ENCODE peak calls at places on chromosomes 11 and 22, in four cellular contexts. One of them, this sample, is unnamed. For H3K4me1, the result is how much of the 10 kb centered on the place peaks cover.

GRCh38 chr22:35140879-35141745 is 75.2 kb downstream of the ISX start:
- DNase-seq in ovary: no peak
- DNase-seq in thoracic aorta: no peak
- DNase-seq in GM23248: peak
- DNase-seq in this sample: no peak

GRCh38 chr11:69293819-69294505 is at the start of gene MYEOV:
- DNase-seq in thoracic aorta: no peak
- DNase-seq in ovary: no peak
- DNase-seq in GM23248: peak
- DNase-seq in this sample: peak

GRCh38 chr11:75163917-75164316 is 13.0 kb downstream of the SLCO2B1 start:
- DNase-seq in GM23248: no peak
- DNase-seq in thoracic aorta: no peak
- DNase-seq in ovary: no peak
- DNase-seq in this sample: no peak

GRCh38 chr22:50481440-50482106 is at the start of gene ADM2:
- DNase-seq in ovary: no peak
- DNase-seq in thoracic aorta: no peak
- DNase-seq in GM23248: peak
- DNase-seq in this sample: peak

GRCh38 chr22:37529652-37530345 is 10.6 kb upstream of the CARD10 start:
- DNase-seq in GM23248: no peak
- DNase-seq in ovary: no peak
- DNase-seq in thoracic aorta: no peak
- DNase-seq in this sample: no peak

GRCh38 chr22:37696657-37697539 is at the start of gene TRIOBP:
- DNase-seq in ovary: peak
- DNase-seq in thoracic aorta: peak
- DNase-seq in GM23248: peak
- DNase-seq in this sample: peak

GRCh38 chr11:279966-280761 is 2.0 kb downstream of the NLRP6 start:
- DNase-seq in thoracic aorta: no peak
- DNase-seq in GM23248: peak
- DNase-seq in ovary: no peak
- DNase-seq in this sample: peak

GRCh38 chr11:124277809-124278208 is 21.6 kb downstream of the OR8G5 start:
- DNase-seq in thoracic aorta: no peak
- DNase-seq in GM23248: no peak
- DNase-seq in ovary: no peak
- DNase-seq in this sample: no peak

GRCh38 chr11:35106595-35106994 is 32.4 kb upstream of the CD44 start:
- DNase-seq in ovary: no peak
- DNase-seq in thoracic aorta: no peak
- DNase-seq in GM23248: no peak
- DNase-seq in this sample: no peak

GRCh38 chr22:20111045-20111688 is 4.7 kb upstream of the RANBP1 start:
- DNase-seq in ovary: no peak
- DNase-seq in GM23248: peak
- DNase-seq in thoracic aorta: no peak
- DNase-seq in this sample: no peak

GRCh38 chr11:96241351-96241841 is 101.6 kb downstream of the MAML2 start:
- DNase-seq in GM23248: no peak
- DNase-seq in thoracic aorta: no peak
- DNase-seq in ovary: no peak
- DNase-seq in this sample: no peak

GRCh38 chr11:7278314-7278917 is 26.7 kb downstream of the SYT9 start:
- DNase-seq in thoracic aorta: no peak
- DNase-seq in GM23248: peak
- DNase-seq in ovary: no peak
- DNase-seq in this sample: peak

GRCh38 chr11:9264381-9265210 is 554 bp downstream of the DENND5A start:
- DNase-seq in thoracic aorta: peak
- DNase-seq in ovary: peak
- DNase-seq in GM23248: peak
- DNase-seq in this sample: peak

GRCh38 chr11:65588199-65589054 is 7.2 kb downstream of the KCNK7 start:
- DNase-seq in thoracic aorta: no peak
- DNase-seq in GM23248: peak
- DNase-seq in ovary: no peak
- DNase-seq in this sample: peak

GRCh38 chr11:69700278-69701140 is 3.3 kb downstream of the FGF19 start:
- DNase-seq in thoracic aorta: no peak
- DNase-seq in GM23248: peak
- DNase-seq in ovary: no peak
- DNase-seq in this sample: peak

GRCh38 chr11:37370817-37371216 is 772.8 kb upstream of the RAG2 start:
- DNase-seq in thoracic aorta: no peak
- DNase-seq in ovary: no peak
- DNase-seq in GM23248: no peak
- DNase-seq in this sample: no peak

GRCh38 chr22:27718186-27719032 is 83.1 kb downstream of the MN1 start:
- DNase-seq in thoracic aorta: peak
- DNase-seq in GM23248: peak
- DNase-seq in ovary: peak
- DNase-seq in this sample: peak

GRCh38 chr22:48630848-48631247 is 1196.8 kb downstream of the BRD1 start:
- DNase-seq in GM23248: no peak
- DNase-seq in thoracic aorta: no peak
- DNase-seq in ovary: no peak
- DNase-seq in this sample: no peak

GRCh38 chr22:33746501-33746928 is 173.8 kb downstream of the LARGE1 start:
- DNase-seq in thoracic aorta: no peak
- DNase-seq in ovary: no peak
- DNase-seq in GM23248: no peak
- DNase-seq in this sample: no peak

GRCh38 chr11:5380740-5381342 is 2.8 kb upstream of the OR51M1 start:
- DNase-seq in thoracic aorta: no peak
- DNase-seq in GM23248: peak
- DNase-seq in ovary: no peak
- DNase-seq in this sample: peak

GRCh38 chr22:44311855-44312170 is 938 bp downstream of the SHISAL1 start:
- DNase-seq in GM23248: peak
- DNase-seq in ovary: no peak
- DNase-seq in thoracic aorta: no peak
- DNase-seq in this sample: no peak

GRCh38 chr22:19940536-19941364 is 822 bp upstream of the COMT start:
- DNase-seq in thoracic aorta: no peak
- DNase-seq in ovary: no peak
- DNase-seq in GM23248: peak
- DNase-seq in this sample: no peak

GRCh38 chr11:133946541-133947297 is 10.0 kb downstream of the IGSF9B start:
- DNase-seq in ovary: no peak
- DNase-seq in GM23248: no peak
- DNase-seq in thoracic aorta: no peak
- DNase-seq in this sample: no peak

GRCh38 chr22:22111267-22111751 is 128.7 kb upstream of the TOP3B start:
- DNase-seq in ovary: no peak
- DNase-seq in thoracic aorta: no peak
- DNase-seq in GM23248: peak
- DNase-seq in this sample: no peak

GRCh38 chr11:35260342-35260985 is 121.5 kb downstream of the CD44 start:
- DNase-seq in thoracic aorta: no peak
- DNase-seq in ovary: no peak
- DNase-seq in GM23248: peak
- DNase-seq in this sample: no peak

GRCh38 chr11:23869673-23870072 is 627.2 kb upstream of the LUZP2 start:
- DNase-seq in thoracic aorta: no peak
- DNase-seq in ovary: no peak
- DNase-seq in GM23248: no peak
- DNase-seq in this sample: no peak

GRCh38 chr11:23865341-23865975 is 631.4 kb upstream of the LUZP2 start:
- DNase-seq in ovary: no peak
- DNase-seq in thoracic aorta: no peak
- DNase-seq in GM23248: peak
- DNase-seq in this sample: no peak

DNA sequence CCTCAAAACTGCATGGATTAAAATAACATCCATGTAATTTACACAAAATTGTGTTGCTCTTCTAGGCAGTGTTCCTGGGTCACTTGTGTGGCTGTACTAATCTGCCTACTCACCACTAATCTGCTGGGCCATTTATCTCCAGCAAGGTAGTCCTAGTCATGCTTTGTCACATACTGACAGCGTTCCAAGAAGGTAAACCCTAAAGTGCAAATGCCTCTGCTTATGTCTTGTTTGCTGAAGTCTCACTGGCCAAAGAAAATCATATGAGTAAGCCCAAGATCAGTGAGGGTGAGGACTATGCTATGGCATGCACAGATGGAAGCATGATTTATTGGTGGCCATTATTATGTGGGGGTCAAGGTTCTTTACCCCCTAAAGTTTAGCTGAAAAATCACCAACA is 630.2 kb upstream of the LUZP2 start:
- DNase-seq in ovary: no peak
- DNase-seq in GM23248: peak
- DNase-seq in thoracic aorta: no peak
- DNase-seq in this sample: no peak
- H3K4me1 ChIP-seq in ovary: under half
- H3K4me1 ChIP-seq in GM23248: under half
- H3K4me1 ChIP-seq in thoracic aorta: under half
- H3K4me1 ChIP-seq in this sample: under half

GRCh38 chr11:128517457-128518230 is 69.7 kb downstream of the ETS1 start:
- DNase-seq in GM23248: peak
- DNase-seq in ovary: no peak
- DNase-seq in thoracic aorta: no peak
- DNase-seq in this sample: no peak

GRCh38 chr11:128516886-128517285 is 70.5 kb downstream of the ETS1 start:
- DNase-seq in ovary: no peak
- DNase-seq in thoracic aorta: no peak
- DNase-seq in GM23248: no peak
- DNase-seq in this sample: no peak

GRCh38 chr11:128519353-128519752 is 68.0 kb downstream of the ETS1 start:
- DNase-seq in thoracic aorta: no peak
- DNase-seq in GM23248: peak
- DNase-seq in ovary: no peak
- DNase-seq in this sample: no peak

GRCh38 chr11:128520206-128520885 is 67.0 kb downstream of the ETS1 start:
- DNase-seq in ovary: no peak
- DNase-seq in GM23248: peak
- DNase-seq in thoracic aorta: no peak
- DNase-seq in this sample: no peak

DNA sequence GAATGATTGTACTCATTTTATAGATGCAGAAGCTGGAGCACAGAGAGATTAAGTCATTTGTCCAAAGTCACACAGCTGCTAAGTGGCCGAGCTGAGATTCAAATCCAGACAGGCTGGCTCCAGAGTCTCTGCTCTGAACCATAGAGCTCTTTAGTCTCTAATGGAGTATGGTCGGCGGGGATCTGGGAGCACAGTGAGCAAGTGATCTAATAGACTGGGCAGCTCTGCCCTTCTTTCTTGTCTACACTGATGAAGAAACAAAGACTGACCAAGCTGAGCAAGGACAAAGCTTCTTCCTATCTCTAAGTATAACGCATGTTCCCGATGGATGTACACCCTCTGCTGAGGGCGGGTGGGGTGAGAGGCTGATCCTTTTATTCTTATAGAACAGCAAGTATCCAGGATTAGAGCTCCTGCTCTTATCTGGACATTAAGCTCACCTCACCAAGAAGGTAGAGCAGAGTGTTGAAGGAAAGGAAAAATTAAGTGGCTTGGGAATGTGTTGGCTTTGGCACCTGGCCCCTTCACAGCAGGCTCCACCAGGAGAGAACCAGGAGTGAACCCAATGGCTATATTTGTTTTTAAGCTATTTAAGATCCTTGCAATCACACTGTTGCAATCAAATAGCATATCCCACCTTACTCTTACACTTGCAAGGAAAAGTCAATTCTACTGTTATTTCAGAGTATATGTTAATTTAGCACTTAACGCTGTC is 68.7 kb downstream of the ETS1 start:
- DNase-seq in GM23248: peak
- DNase-seq in thoracic aorta: no peak
- DNase-seq in ovary: no peak
- DNase-seq in this sample: no peak
- H3K4me1 ChIP-seq in GM23248: half or more
- H3K4me1 ChIP-seq in thoracic aorta: under half
- H3K4me1 ChIP-seq in ovary: under half
- H3K4me1 ChIP-seq in this sample: under half

DNA sequence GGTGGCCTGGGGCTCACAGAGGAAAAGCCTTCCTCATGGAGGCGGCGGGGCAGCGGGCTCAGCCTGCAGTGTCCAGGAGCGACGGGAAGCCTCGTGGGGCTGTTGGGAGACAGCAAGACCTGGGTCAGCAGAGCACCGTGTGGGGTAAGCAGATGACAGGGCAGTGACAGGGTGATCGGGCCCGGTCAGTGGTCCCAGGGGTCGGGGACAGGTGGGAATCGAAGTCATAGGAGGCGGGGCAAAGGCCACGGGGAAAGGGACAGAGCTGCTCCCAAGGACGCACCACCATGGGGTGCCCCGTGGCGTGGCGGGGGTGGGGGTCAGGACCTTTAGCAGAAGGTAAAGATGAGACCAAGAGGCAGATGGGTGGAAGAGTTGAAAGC is 49.8 kb downstream of the CDKN1C start:
- DNase-seq in thoracic aorta: no peak
- DNase-seq in ovary: no peak
- DNase-seq in GM23248: no peak
- DNase-seq in this sample: no peak
- H3K4me1 ChIP-seq in thoracic aorta: under half
- H3K4me1 ChIP-seq in ovary: under half
- H3K4me1 ChIP-seq in GM23248: under half
- H3K4me1 ChIP-seq in this sample: under half

DNA sequence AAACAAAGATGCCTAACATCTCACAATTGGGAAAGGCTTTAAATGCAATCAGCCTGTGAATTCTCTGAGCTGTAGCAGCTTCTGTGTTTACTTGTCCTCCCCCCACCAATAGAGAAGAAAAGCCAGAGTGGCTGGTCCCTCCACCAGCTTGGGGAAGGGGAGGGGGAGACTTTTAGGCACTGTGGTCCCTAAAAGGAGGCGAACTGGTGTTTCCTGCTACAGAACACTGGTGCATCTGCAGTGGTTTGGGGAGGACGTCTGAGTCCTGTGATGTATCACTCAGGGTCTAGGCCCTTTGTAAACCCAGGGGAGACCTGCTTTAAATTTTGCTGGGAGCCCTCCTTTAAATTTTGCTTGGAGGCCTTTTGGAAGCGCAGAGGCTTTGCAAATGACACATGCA is 16.9 kb downstream of the TNRC6B start:
- DNase-seq in thoracic aorta: no peak
- DNase-seq in ovary: no peak
- DNase-seq in GM23248: no peak
- DNase-seq in this sample: no peak
- H3K4me1 ChIP-seq in thoracic aorta: under half
- H3K4me1 ChIP-seq in ovary: under half
- H3K4me1 ChIP-seq in GM23248: under half
- H3K4me1 ChIP-seq in this sample: under half

GRCh38 chr11:68009391-68010000 is 631 bp upstream of the ALDH3B1 start:
- DNase-seq in GM23248: peak
- DNase-seq in ovary: no peak
- DNase-seq in thoracic aorta: no peak
- DNase-seq in this sample: peak

GRCh38 chr11:68012044-68012842 is 2.1 kb downstream of the ALDH3B1 start:
- DNase-seq in GM23248: no peak
- DNase-seq in ovary: no peak
- DNase-seq in thoracic aorta: no peak
- DNase-seq in this sample: no peak

GRCh38 chr11:68010058-68011041 is at the start of gene ALDH3B1:
- DNase-seq in ovary: peak
- DNase-seq in thoracic aorta: peak
- DNase-seq in GM23248: peak
- DNase-seq in this sample: peak

GRCh38 chr11:68012843-68013610 is 2.9 kb downstream of the ALDH3B1 start:
- DNase-seq in GM23248: peak
- DNase-seq in ovary: peak
- DNase-seq in thoracic aorta: no peak
- DNase-seq in this sample: no peak

GRCh38 chr11:68011046-68011943 is 1.2 kb downstream of the ALDH3B1 start:
- DNase-seq in thoracic aorta: no peak
- DNase-seq in ovary: no peak
- DNase-seq in GM23248: no peak
- DNase-seq in this sample: no peak
- H3K4me1 ChIP-seq in thoracic aorta: under half
- H3K4me1 ChIP-seq in ovary: under half
- H3K4me1 ChIP-seq in GM23248: under half
- H3K4me1 ChIP-seq in this sample: under half